ENCODE peak calls at places on chromosomes 3 and 15, in four cellular contexts. N, T, Y and F are unnamed samples.

GRCh38 chr3:51100543-51100851 is 284.6 kb upstream of the MANF start:
- DNase-seq in T (no peak), Y (no peak), N (no peak), F (no peak)

GRCh38 chr3:43742935-43743334 is 52.2 kb downstream of the ABHD5 start:
- DNase-seq in Y (peak), T (no peak), N (no peak), F (no peak)

GRCh38 chr3:190003730-190004129 is 117.0 kb downstream of the P3H2 start:
- DNase-seq in T (no peak), N (no peak), Y (no peak), F (no peak)

GRCh38 chr3:4908066-4908768 is 71.0 kb upstream of the BHLHE40 start:
- DNase-seq in N (no peak), Y (no peak), T (no peak), F (no peak)

GRCh38 chr15:65856821-65857455 is 12.4 kb upstream of the RAB11A start:
- DNase-seq in Y (peak), T (peak), N (peak), F (peak)

GRCh38 chr3:48188266-48189201 is at the start of gene CDC25A:
- DNase-seq in T (peak), Y (peak), N (peak), F (peak)

GRCh38 chr3:134904796-134905646 is 110.0 kb downstream of the EPHB1 start:
- DNase-seq in T (no peak), N (peak), Y (no peak), F (no peak)

GRCh38 chr15:60961541-60961940 is 267.6 kb downstream of the RORA start:
- DNase-seq in T (no peak), N (no peak), Y (no peak), F (peak)

GRCh38 chr3:160038862-160039562 is 50.4 kb downstream of the IL12A start:
- DNase-seq in N (peak), Y (no peak), T (no peak), F (peak)

GRCh38 chr15:78929536-78930264 is 15.1 kb downstream of the CTSH start:
- DNase-seq in N (no peak), Y (no peak), T (no peak), F (no peak)

GRCh38 chr15:31471731-31472430 is 145.2 kb downstream of the KLF13 start:
- DNase-seq in Y (no peak), N (no peak), T (no peak), F (no peak)

GRCh38 chr3:114892117-114892870 is 254.8 kb downstream of the ZBTB20 start:
- DNase-seq in Y (peak), N (peak), T (no peak), F (peak)

GRCh38 chr15:90703455-90703854 is 13.7 kb upstream of the BLM start:
- DNase-seq in T (no peak), Y (no peak), N (no peak), F (no peak)

GRCh38 chr3:51937014-51937413 is 4.7 kb downstream of the RRP9 start:
- DNase-seq in N (no peak), T (no peak), Y (no peak), F (no peak)